ENCODE peak calls at places on chromosomes 3 and 15, in ten cellular contexts. D is dorsolateral prefrontal cortex; I is AG08396; P is T-helper 2 cell; J is HS-27A; S is activated CD4-positive, alpha-beta T cell treated with anti-CD3 and anti-CD28 coated beads for 24 hours; H is T-helper 1 cell; E is NCI-H510A; O is H54; R is AG08395. Y is an unnamed sample.

GRCh38 chr3:9251055-9251786 is 1.8 kb upstream of the SRGAP3 start:
- DNase-seq in H (no peak), E (no peak), D (no peak), S (no peak), J (no peak), I (no peak), R (no peak), P (no peak), O (no peak), Y (no peak)

GRCh38 chr3:153601422-153601853 is 439.4 kb downstream of the RAP2B start:
- DNase-seq in H (no peak), R (no peak), D (no peak), I (no peak), E (no peak), P (no peak), J (no peak), O (no peak), S (no peak), Y (no peak)

GRCh38 chr3:62601238-62601856 is 228.0 kb upstream of the FEZF2 start:
- DNase-seq in S (no peak), H (no peak), O (no peak), J (peak), R (peak), D (no peak), I (peak), E (no peak), P (no peak), Y (no peak)

GRCh38 chr15:67195305-67195704 is 59.2 kb downstream of the AAGAB start:
- DNase-seq in H (no peak), I (no peak), E (no peak), R (no peak), S (no peak), O (no peak), P (no peak), D (no peak), J (no peak), Y (no peak)

GRCh38 chr3:87486115-87486514 is 209.7 kb upstream of the POU1F1 start:
- DNase-seq in D (no peak), S (no peak), J (no peak), E (no peak), O (no peak), P (no peak), I (no peak), H (no peak), R (no peak), Y (no peak)

GRCh38 chr3:177977381-177978158 is 558.7 kb upstream of the KCNMB2 start:
- DNase-seq in E (no peak), R (peak), J (peak), I (peak), D (no peak), P (no peak), O (peak), H (no peak), S (no peak), Y (no peak)

GRCh38 chr3:56836276-56837163 is 34.8 kb upstream of the ARHGEF3 start:
- DNase-seq in E (no peak), P (no peak), H (no peak), R (no peak), S (no peak), D (no peak), I (no peak), O (no peak), J (no peak), Y (no peak)

GRCh38 chr3:11186771-11187170 is 32.5 kb downstream of the HRH1 start:
- DNase-seq in R (no peak), P (no peak), J (no peak), H (no peak), E (no peak), D (no peak), I (no peak), S (no peak), O (no peak), Y (no peak)

GRCh38 chr3:146503459-146504202 is 34.3 kb upstream of the PLSCR2 start:
- DNase-seq in I (peak), J (peak), P (no peak), O (peak), H (no peak), D (no peak), S (no peak), E (no peak), R (peak), Y (no peak)

GRCh38 chr3:60954049-60954448 is 297.2 kb downstream of the FHIT start:
- DNase-seq in D (no peak), O (no peak), I (no peak), H (no peak), R (peak), P (no peak), S (no peak), J (no peak), E (no peak), Y (no peak)

GRCh38 chr3:31941230-31941632 is 39.8 kb downstream of the OSBPL10 start:
- DNase-seq in P (no peak), D (no peak), I (no peak), S (no peak), J (no peak), R (no peak), O (no peak), H (no peak), E (no peak), Y (no peak)

GRCh38 chr3:134938024-134938525 is 143.0 kb downstream of the EPHB1 start:
- DNase-seq in S (no peak), D (no peak), J (no peak), H (no peak), I (no peak), E (no peak), O (no peak), P (no peak), R (no peak), Y (no peak)

GRCh38 chr3:184227481-184227935 is 1.9 kb upstream of the VWA5B2 start:
- DNase-seq in H (peak), D (no peak), R (peak), I (peak), E (no peak), J (no peak), P (peak), S (no peak), O (peak), Y (peak)

GRCh38 chr15:38930851-38931572 is 366.4 kb upstream of the RASGRP1 start:
- DNase-seq in E (no peak), I (no peak), O (no peak), P (no peak), H (no peak), D (no peak), R (peak), S (no peak), J (no peak), Y (no peak)

GRCh38 chr3:195875482-195876236 is 32.7 kb downstream of the TNK2 start:
- DNase-seq in E (no peak), I (no peak), D (no peak), S (no peak), P (no peak), H (no peak), O (no peak), J (no peak), R (no peak), Y (no peak)

GRCh38 chr3:157572559-157573270 is 69.5 kb upstream of the VEPH1 start:
- DNase-seq in J (peak), H (peak), R (peak), E (peak), O (peak), S (no peak), D (no peak), I (peak), P (no peak), Y (no peak)

GRCh38 chr3:126475411-126476114 is at the start of gene ZXDC:
- DNase-seq in O (peak), D (peak), R (peak), E (peak), H (peak), J (peak), S (peak), P (peak), I (peak), Y (peak)

GRCh38 chr3:71987089-71987735 is 202.3 kb upstream of the PROK2 start:
- DNase-seq in R (peak), J (no peak), O (no peak), D (no peak), P (no peak), I (no peak), E (no peak), S (no peak), H (no peak), Y (no peak)

GRCh38 chr3:51362476-51362875 is 22.6 kb upstream of the MANF start:
- DNase-seq in J (no peak), S (no peak), I (no peak), H (no peak), E (no peak), P (no peak), R (no peak), O (no peak), D (no peak), Y (no peak)

GRCh38 chr15:96327155-96327741 is 3.3 kb upstream of the NR2F2 start:
- DNase-seq in I (peak), J (no peak), O (peak), P (no peak), H (no peak), S (no peak), R (peak), E (no peak), D (no peak), Y (no peak)

GRCh38 chr15:73362900-73363299 is 5.9 kb downstream of the HCN4 start:
- DNase-seq in H (no peak), P (no peak), D (no peak), J (no peak), O (no peak), S (no peak), E (no peak), I (no peak), R (no peak), Y (no peak)